ENCODE peak calls at places on chromosomes 16 and 17, in four cellular contexts. U, A, X and D are unnamed samples.

GRCh38 chr17:63445571-63446217 is 412 bp downstream of the CYB561 start:
- DNase-seq in A (peak), U (peak), X (peak), D (peak)

GRCh38 chr17:70022175-70022574 is 52.9 kb upstream of the KCNJ16 start:
- DNase-seq in U (no peak), X (no peak), A (no peak), D (no peak)

GRCh38 chr17:37361543-37361942 is 14.2 kb upstream of the C17orf78 start:
- DNase-seq in A (no peak), U (peak), X (peak), D (no peak)

GRCh38 chr17:4635823-4636375 is 5.6 kb downstream of the ALOX15 start:
- DNase-seq in U (no peak), X (peak), A (no peak), D (peak)

GRCh38 chr17:41338961-41339485 is 11.6 kb downstream of the KRT33A start:
- DNase-seq in A (no peak), X (peak), U (no peak), D (no peak)

GRCh38 chr17:44972953-44973352 is 4.8 kb upstream of the C1QL1 start:
- DNase-seq in A (no peak), X (no peak), U (no peak), D (no peak)

GRCh38 chr16:785563-786535 is 2.3 kb downstream of the RPUSD1 start:
- DNase-seq in U (peak), A (peak), X (no peak), D (peak)

GRCh38 chr17:28551421-28552186 is 820 bp downstream of the UNC119 start:
- DNase-seq in A (peak), X (peak), U (no peak), D (no peak)

GRCh38 chr16:86608301-86608747 is 30.0 kb downstream of the FOXL1 start:
- DNase-seq in A (no peak), X (no peak), U (no peak), D (no peak)

GRCh38 chr16:17194190-17194780 is 276.5 kb downstream of the XYLT1 start:
- DNase-seq in A (peak), U (peak), X (peak), D (peak)

GRCh38 chr16:66026211-66026610 is 340.3 kb upstream of the CDH5 start:
- DNase-seq in A (no peak), X (no peak), U (peak), D (no peak)

GRCh38 chr17:6040473-6040872 is 29.7 kb upstream of the WSCD1 start:
- DNase-seq in X (no peak), U (no peak), A (no peak), D (no peak)

GRCh38 chr17:62179525-62180161 is 114.6 kb upstream of the MED13 start:
- DNase-seq in X (no peak), U (no peak), A (no peak), D (no peak)

GRCh38 chr16:60945225-60945624 is 1091.0 kb downstream of the CDH8 start:
- DNase-seq in U (no peak), X (no peak), A (no peak), D (no peak)

GRCh38 chr17:19762515-19762961 is 14.4 kb upstream of the ALDH3A1 start:
- DNase-seq in A (peak), U (peak), X (peak), D (peak)

GRCh38 chr16:53417976-53418375 is 16.3 kb upstream of the RBL2 start:
- DNase-seq in U (no peak), X (no peak), A (no peak), D (no peak)

GRCh38 chr16:5769513-5769912 is 671.9 kb upstream of the EEF2KMT start:
- DNase-seq in X (no peak), U (no peak), A (no peak), D (no peak)

GRCh38 chr17:41734139-41734948 is at the start of gene HAP1:
- DNase-seq in A (peak), U (peak), X (peak), D (peak)

GRCh38 chr16:1548234-1548633 is 14.8 kb downstream of the TMEM204 start:
- DNase-seq in U (peak), X (no peak), A (no peak), D (no peak)

GRCh38 chr17:79747508-79748295 is 17.0 kb downstream of the ENPP7 start:
- DNase-seq in A (no peak), U (no peak), X (peak), D (no peak)

GRCh38 chr17:80855196-80855967 is 136.3 kb upstream of the CHMP6 start:
- DNase-seq in U (no peak), X (no peak), A (peak), D (no peak)

GRCh38 chr16:56679813-56680212 is 2.5 kb upstream of the MT1X start:
- DNase-seq in A (no peak), U (no peak), X (no peak), D (no peak)

GRCh38 chr17:17523001-17523713 is 27.0 kb upstream of the RASD1 start:
- DNase-seq in A (no peak), U (no peak), X (peak), D (no peak)

GRCh38 chr17:82915010-82915696 is 75.3 kb upstream of the ZNF750 start:
- DNase-seq in A (no peak), U (no peak), X (no peak), D (no peak)

GRCh38 chr17:27628376-27628775 is 2.6 kb upstream of the LGALS9 start:
- DNase-seq in X (no peak), A (no peak), U (no peak), D (no peak)

GRCh38 chr16:2966803-2967184 is 2.4 kb upstream of the PAQR4 start:
- DNase-seq in X (no peak), A (peak), U (no peak), D (peak)

GRCh38 chr16:53829186-53829747 is 125.3 kb downstream of the FTO start:
- DNase-seq in U (no peak), X (no peak), A (no peak), D (no peak)

GRCh38 chr17:31663576-31663975 is 195.5 kb downstream of the COPRS start:
- DNase-seq in U (no peak), A (no peak), X (no peak), D (no peak)

GRCh38 chr16:88405325-88406060 is 22.7 kb downstream of the ZNF469 start:
- DNase-seq in X (no peak), A (no peak), U (peak), D (no peak)

GRCh38 chr17:66724581-66725341 is 110.2 kb upstream of the CACNG5 start:
- DNase-seq in U (peak), A (peak), X (peak), D (no peak)

GRCh38 chr17:58313815-58314705 is 14.5 kb downstream of the TSPOAP1 start:
- DNase-seq in A (no peak), U (no peak), X (no peak), D (peak)

GRCh38 chr16:70302745-70303144 is 3.8 kb downstream of the DDX19B start:
- DNase-seq in X (no peak), A (no peak), U (no peak), D (no peak)

GRCh38 chr16:31224092-31224955 is 7.4 kb upstream of the PYDC1 start:
- DNase-seq in U (no peak), X (no peak), A (no peak), D (no peak)

GRCh38 chr17:59649886-59650285 is 30.2 kb downstream of the CLTC start:
- DNase-seq in A (no peak), U (no peak), X (no peak), D (no peak)

GRCh38 chr17:21676281-21677111 is 15.8 kb upstream of the KCNJ18 start:
- DNase-seq in X (no peak), A (no peak), U (peak), D (no peak)